ENCODE peak calls at places on chromosomes 16 and 17, in six cellular contexts. O, H, D, W, Y and R are unnamed samples. For H3K4me1, the result is how much of the 10 kb centered on the place peaks cover.

GRCh38 chr17:3913531-3914318 is 2.5 kb downstream of the P2RX1 start:
- DNase-seq in O (peak), H (peak), D (peak), W (peak), Y (peak), R (peak)

GRCh38 chr16:46817961-46818360 is 13.0 kb downstream of the C16orf87 start:
- DNase-seq in O (no peak), H (no peak), D (no peak), W (no peak), Y (no peak), R (no peak)

GRCh38 chr17:80480248-80480647 is 3.8 kb upstream of the NPTX1 start:
- DNase-seq in O (no peak), H (no peak), D (no peak), W (no peak), Y (no peak), R (no peak)

GRCh38 chr16:50884066-50884860 is 142.4 kb downstream of the CYLD start:
- DNase-seq in O (no peak), H (no peak), D (no peak), W (no peak), Y (no peak), R (no peak)

GRCh38 chr16:62927122-62927521 is 890.9 kb upstream of the CDH8 start:
- DNase-seq in O (no peak), H (no peak), D (no peak), W (no peak), Y (no peak), R (no peak)

GRCh38 chr16:51326131-51326856 is 175.2 kb upstream of the SALL1 start:
- DNase-seq in O (no peak), H (no peak), D (no peak), W (no peak), Y (no peak), R (no peak)

GRCh38 chr17:41687828-41688640 is 651 bp upstream of the EIF1 start:
- DNase-seq in O (no peak), H (peak), D (peak), W (peak), Y (peak), R (peak)

GRCh38 chr16:87561200-87562105 is 40.9 kb upstream of the JPH3 start:
- DNase-seq in O (peak), H (no peak), D (no peak), W (no peak), Y (no peak), R (no peak)

GRCh38 chr17:62895256-62895649 is 70.8 kb upstream of the TANC2 start:
- DNase-seq in O (no peak), H (no peak), D (no peak), W (no peak), Y (no peak), R (no peak)

GRCh38 chr17:17446666-17447155 is 30.1 kb upstream of the MED9 start:
- DNase-seq in O (no peak), H (no peak), D (no peak), W (no peak), Y (no peak), R (no peak)

DNA sequence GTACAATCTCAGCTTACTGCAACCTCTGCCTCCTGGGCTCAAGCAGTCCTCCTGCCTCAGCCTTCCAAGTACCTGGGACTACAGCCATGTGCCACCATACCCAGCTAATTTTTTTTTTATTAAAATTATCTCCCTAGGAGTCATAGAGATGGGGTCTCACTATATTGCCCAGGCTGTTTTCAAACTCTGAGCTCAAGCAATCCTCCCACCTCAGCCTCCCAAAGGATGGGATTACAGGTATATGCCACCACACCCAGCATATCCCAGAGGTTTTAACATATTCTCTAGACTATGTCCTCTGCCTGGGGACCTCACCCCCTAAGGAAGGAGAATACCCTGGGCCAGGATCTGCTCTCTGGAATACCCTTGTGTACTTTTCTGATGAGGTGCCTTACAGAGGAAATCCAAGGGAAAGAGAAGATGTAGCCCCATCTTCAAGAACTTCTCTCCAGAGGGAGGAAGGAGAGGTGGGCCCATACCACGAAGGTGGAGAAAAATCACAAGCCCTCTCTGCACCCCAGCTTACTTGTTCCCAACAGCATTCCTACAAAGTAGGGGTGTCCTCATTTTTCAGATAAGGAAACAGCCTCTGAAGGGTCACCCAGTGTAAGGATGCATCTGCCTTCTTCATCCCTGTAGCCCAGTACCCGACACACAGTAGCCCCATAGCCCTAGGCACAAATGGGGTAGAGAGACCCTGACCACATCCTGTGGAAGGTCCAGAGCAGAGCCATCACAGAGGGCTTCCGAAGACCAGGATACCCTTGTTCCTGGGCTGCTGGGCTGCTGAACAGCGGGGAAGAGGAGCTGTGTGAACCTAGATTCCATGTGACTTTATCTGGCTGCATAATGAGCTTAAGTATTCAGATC is 151.6 kb downstream of the SOCS1 start:
- DNase-seq in O (no peak), H (peak), D (no peak), W (no peak), Y (no peak), R (no peak)
- H3K4me1 ChIP-seq in O (under half), H (under half), D (under half), W (under half), Y (under half), R (half or more)

GRCh38 chr17:63942309-63942985 is 10.3 kb upstream of the CD79B start:
- DNase-seq in O (peak), H (no peak), D (no peak), W (no peak), Y (no peak), R (no peak)

GRCh38 chr17:63940584-63940983 is 8.5 kb upstream of the CD79B start:
- DNase-seq in O (peak), H (peak), D (no peak), W (no peak), Y (no peak), R (no peak)

GRCh38 chr17:63939884-63940283 is 7.8 kb upstream of the CD79B start:
- DNase-seq in O (peak), H (peak), D (no peak), W (no peak), Y (no peak), R (no peak)

GRCh38 chr17:63941751-63942150 is 9.6 kb upstream of the CD79B start:
- DNase-seq in O (peak), H (no peak), D (no peak), W (no peak), Y (no peak), R (no peak)

GRCh38 chr17:63941162-63941561 is 9.0 kb upstream of the CD79B start:
- DNase-seq in O (peak), H (no peak), D (no peak), W (no peak), Y (no peak), R (no peak)
- H3K4me1 ChIP-seq in O (under half), H (under half), D (under half), W (under half), Y (under half), R (under half)

GRCh38 chr16:82630688-82631087 is 3.9 kb downstream of the CDH13 start:
- DNase-seq in O (no peak), H (no peak), D (no peak), W (no peak), Y (no peak), R (no peak)
- H3K4me1 ChIP-seq in O (under half), H (under half), D (under half), W (half or more), Y (under half), R (half or more)

GRCh38 chr17:59347975-59348391 is 16.5 kb downstream of the YPEL2 start:
- DNase-seq in O (no peak), H (no peak), D (no peak), W (no peak), Y (no peak), R (no peak)

GRCh38 chr17:59346341-59346740 is 14.9 kb downstream of the YPEL2 start:
- DNase-seq in O (no peak), H (no peak), D (no peak), W (no peak), Y (no peak), R (no peak)

GRCh38 chr17:59346876-59347407 is 15.5 kb downstream of the YPEL2 start:
- DNase-seq in O (no peak), H (no peak), D (no peak), W (no peak), Y (no peak), R (no peak)

GRCh38 chr17:59345476-59345875 is 14.0 kb downstream of the YPEL2 start:
- DNase-seq in O (no peak), H (no peak), D (no peak), W (no peak), Y (no peak), R (no peak)

GRCh38 chr17:59349178-59349577 is 17.7 kb downstream of the YPEL2 start:
- DNase-seq in O (no peak), H (no peak), D (no peak), W (no peak), Y (no peak), R (no peak)
- H3K4me1 ChIP-seq in O (under half), H (under half), D (under half), W (half or more), Y (under half), R (half or more)

DNA sequence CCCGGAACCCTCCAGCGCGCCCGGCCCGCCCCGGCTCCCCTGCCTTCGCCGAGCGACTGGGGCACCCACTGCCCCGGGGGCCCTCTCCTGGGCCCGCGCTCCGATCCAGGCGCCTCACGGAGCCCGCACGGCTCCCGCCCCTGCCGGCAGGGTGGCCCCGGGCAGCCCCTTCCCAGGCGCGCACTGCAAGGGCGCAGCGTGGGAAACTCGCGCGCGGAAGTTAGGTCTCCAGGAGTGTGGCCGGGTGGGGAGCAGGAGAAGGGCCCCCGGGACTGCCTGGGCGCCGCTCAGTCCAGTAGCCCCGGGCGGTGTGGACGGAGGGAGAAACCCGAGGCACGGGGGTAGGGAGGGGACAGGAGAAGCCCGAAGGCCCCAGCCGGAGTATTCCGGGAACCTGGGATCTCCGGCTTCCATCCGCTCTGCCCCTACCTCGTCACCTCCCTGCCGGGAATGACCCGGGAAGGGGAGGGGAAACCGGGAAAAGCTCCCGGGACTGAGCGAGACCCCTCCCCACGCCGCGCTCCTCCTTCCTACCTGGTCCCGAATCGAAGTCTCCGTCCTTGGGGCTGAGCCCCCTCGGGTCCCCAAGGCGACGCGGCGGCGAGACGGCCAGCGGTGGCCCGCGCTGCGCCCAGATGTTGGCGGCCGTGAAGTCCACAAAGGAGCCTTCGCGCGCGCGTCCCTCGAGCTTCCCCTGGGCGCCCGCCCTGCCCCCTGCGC is 501 bp downstream of the SOCS3 start:
- DNase-seq in O (peak), H (no peak), D (no peak), W (peak), Y (no peak), R (peak)
- H3K4me1 ChIP-seq in O (under half), H (under half), D (under half), W (under half), Y (under half), R (half or more)

GRCh38 chr16:85965125-85965524 is 66.2 kb downstream of the IRF8 start:
- DNase-seq in O (no peak), H (no peak), D (no peak), W (no peak), Y (no peak), R (no peak)
- H3K4me1 ChIP-seq in O (under half), H (under half), D (under half), W (under half), Y (under half), R (under half)

GRCh38 chr16:85453701-85454100 is 159.4 kb upstream of the GSE1 start:
- DNase-seq in O (no peak), H (no peak), D (no peak), W (no peak), Y (no peak), R (no peak)
- H3K4me1 ChIP-seq in O (under half), H (under half), D (under half), W (under half), Y (under half), R (under half)

GRCh38 chr16:28931801-28932225 is at the start of gene CD19:
- DNase-seq in O (no peak), H (no peak), D (no peak), W (no peak), Y (no peak), R (no peak)
- H3K4me1 ChIP-seq in O (under half), H (under half), D (under half), W (under half), Y (under half), R (under half)

DNA sequence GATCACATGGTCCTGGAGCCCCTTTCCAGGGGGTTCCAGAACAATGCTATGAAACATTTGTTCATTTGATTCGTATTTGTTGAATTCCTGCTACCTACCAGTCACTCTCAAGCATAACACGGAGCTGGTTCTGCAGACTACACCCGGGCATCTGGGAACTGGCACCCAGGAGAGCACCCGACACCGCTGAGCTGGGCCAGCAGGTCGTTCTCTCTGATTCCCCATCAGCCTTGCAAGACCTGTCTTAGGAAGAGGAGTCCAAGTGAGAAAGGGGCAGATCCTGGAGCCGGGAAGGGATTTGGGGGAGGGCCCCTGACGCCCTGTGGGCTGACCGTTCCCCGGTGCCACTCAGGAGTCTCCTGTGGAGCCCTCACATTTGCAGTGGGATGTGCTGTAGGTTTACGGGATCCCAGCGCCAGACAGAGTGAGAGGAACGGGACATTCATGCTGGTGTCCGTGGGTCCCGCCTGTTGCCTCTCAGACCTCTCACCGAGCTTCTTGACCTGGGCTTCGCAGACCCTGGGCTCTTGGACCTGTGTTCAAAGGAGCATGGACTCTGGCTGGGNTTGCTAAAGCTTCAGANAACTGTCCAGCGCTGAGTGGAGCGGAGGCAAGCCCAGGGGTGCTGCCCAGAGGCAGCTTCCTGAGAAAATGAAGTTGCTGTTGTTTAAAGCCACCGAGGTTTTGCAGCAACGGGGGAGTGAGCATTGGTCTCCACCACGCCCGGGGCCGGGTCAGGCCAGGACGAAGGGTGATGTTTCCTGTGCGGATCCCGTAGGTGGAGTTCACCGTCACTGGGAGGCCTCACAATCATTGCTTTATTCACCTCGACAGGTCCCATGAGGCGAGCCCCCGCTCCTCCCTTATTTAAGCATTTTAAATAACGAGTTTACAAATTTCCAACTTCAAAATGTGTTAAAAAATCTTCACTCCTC is 49.2 kb downstream of the METRNL start:
- DNase-seq in O (no peak), H (peak), D (no peak), W (no peak), Y (no peak), R (no peak)
- H3K4me1 ChIP-seq in O (under half), H (under half), D (under half), W (under half), Y (under half), R (under half)

DNA sequence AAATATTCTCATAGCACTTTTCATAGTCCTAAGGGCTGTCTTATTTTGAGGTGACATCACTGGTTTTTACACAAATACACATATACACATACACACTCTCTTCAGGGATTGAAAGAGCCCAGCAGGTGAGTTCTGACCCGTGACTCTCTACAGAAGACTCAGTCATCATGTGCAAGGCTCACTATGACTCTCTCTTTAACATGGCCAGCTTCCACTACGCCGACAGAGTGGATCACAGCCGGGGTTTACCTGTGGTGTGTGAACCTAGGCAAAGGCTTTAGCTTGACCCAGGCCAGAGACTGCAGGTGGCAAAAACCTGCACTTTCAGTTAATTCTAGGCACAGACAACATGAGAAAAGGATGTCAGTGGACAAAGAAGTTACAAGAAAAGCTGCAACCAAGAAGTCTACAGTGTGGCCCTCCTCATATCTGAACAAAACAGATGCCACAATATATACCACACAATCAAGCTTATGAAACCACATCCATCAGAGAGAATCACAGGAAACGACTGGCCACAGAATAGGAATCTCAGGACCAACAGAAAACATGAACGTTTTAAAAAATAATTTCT is 56.5 kb downstream of the CYTH1 start:
- DNase-seq in O (no peak), H (no peak), D (peak), W (no peak), Y (peak), R (no peak)
- H3K4me1 ChIP-seq in O (under half), H (under half), D (half or more), W (half or more), Y (half or more), R (half or more)